ENCODE peak calls at places on chromosomes 6 and 20, in eight cellular contexts. P is H7, C is astrocyte, A is aorta, N is fibroblast of pulmonary artery, Z is epithelial cell of proximal tubule, E is fibroblast of the aortic adventitia, Q is colonic mucosa. H is an unnamed sample.

GRCh38 chr6:144580771-144581170 is 295.6 kb downstream of the UTRN start:
- DNase-seq in P (no peak), C (no peak), A (no peak), N (no peak), Z (no peak), E (no peak), Q (no peak), H (no peak)

GRCh38 chr6:113630738-113631535 is 226.2 kb upstream of the MARCKS start:
- DNase-seq in P (no peak), C (peak), A (peak), N (peak), Z (peak), E (peak), Q (no peak), H (no peak)

GRCh38 chr6:141359953-141360352 is 772.8 kb upstream of the GJE1 start:
- DNase-seq in P (no peak), C (peak), A (no peak), N (peak), Z (no peak), E (peak), Q (no peak), H (no peak)

GRCh38 chr20:63697868-63698545 is 1.6 kb downstream of the TNFRSF6B start:
- DNase-seq in P (peak), C (no peak), A (peak), N (no peak), Z (no peak), E (no peak), Q (no peak), H (peak)

GRCh38 chr20:20603339-20603990 is 109.0 kb downstream of the RALGAPA2 start:
- DNase-seq in P (no peak), C (no peak), A (no peak), N (no peak), Z (peak), E (no peak), Q (no peak), H (peak)

GRCh38 chr6:130282234-130282995 is 59.7 kb upstream of the SAMD3 start:
- DNase-seq in P (peak), C (peak), A (no peak), N (peak), Z (no peak), E (peak), Q (no peak), H (no peak)

GRCh38 chr6:73798592-73798991 is 102.6 kb downstream of the CD109 start:
- DNase-seq in P (peak), C (peak), A (peak), N (peak), Z (peak), E (peak), Q (peak), H (no peak)

GRCh38 chr6:96700931-96701330 is 136.3 kb downstream of the GPR63 start:
- DNase-seq in P (no peak), C (no peak), A (no peak), N (no peak), Z (no peak), E (no peak), Q (no peak), H (no peak)

GRCh38 chr6:159130846-159131245 is 38.4 kb upstream of the FNDC1 start:
- DNase-seq in P (no peak), C (no peak), A (no peak), N (no peak), Z (no peak), E (no peak), Q (no peak), H (no peak)

DNA sequence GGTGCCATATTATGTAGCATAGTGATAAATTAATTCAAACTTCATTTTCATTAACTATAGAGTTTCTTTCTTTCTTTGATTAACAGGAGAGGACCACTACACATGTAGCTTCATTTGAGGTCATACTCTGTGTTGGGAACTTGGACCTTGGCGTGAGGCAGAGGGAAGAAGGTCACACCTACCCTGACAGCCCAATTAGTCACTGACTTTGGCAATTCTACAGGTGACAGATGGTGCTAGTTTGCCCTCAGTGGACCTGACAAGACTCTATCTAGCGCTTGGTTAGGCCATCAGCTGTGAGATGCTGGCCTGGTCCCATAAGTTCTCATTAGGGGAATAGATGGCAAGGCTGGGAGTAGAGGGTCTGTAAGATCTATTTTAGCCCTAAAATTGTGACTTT is 14.2 kb downstream of the SLX4IP start:
- DNase-seq in P (no peak), C (no peak), A (no peak), N (no peak), Z (no peak), E (no peak), Q (no peak), H (no peak)
- H3K4me3 ChIP-seq in P (no peak), C (no peak), A (no peak), N (no peak), Z (no peak), E (no peak), Q (no peak), H (no peak)

GRCh38 chr6:7153807-7154206 is 46.0 kb downstream of the RREB1 start:
- DNase-seq in P (no peak), C (no peak), A (no peak), N (no peak), Z (no peak), E (no peak), Q (no peak), H (no peak)
- H3K4me3 ChIP-seq in P (no peak), C (no peak), A (no peak), N (no peak), Z (no peak), E (no peak), Q (no peak), H (no peak)

DNA sequence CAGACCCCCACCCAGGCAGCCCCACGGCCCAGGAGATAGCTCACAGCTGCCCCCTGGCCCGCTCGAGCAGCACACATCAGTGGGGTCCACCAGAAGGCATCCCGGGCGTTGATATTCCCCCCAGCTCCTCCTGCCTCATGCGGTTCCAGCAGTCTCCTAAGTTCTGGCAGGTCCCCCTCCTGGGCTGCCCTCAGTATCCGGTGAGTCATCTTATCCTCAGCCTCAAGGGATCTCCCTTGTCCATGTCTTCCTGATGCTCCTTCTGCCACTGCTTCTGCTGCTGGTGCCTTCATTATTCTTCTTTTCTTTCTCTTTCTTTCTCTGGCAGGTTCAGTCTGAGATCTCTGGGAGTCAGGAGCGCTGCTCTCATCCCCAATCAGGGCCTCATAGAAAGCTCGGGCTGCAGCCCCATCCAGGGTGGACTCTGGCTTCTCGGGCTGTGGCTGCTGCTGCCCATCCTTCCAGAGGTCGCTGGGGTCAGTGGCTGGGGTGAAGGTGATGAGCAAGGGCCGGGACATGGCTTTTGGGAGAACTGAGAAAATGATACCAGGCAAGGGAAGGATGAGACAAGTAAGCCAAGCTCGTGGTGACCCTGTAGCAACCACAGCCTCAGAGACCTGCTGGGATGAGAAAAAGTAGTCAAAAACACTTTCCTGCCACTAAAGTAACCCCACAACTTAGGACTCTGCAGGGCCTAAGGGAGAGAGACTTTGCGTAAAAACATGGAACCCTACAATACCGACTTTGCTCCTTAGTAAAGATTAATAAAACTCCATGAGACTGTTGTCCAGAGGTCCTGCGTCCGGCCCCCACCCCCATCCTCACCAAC is 622 bp downstream of the GPANK1 start:
- DNase-seq in P (peak), C (peak), A (peak), N (peak), Z (no peak), E (peak), Q (no peak), H (no peak)
- H3K4me3 ChIP-seq in P (peak), C (peak), A (peak), N (peak), Z (peak), E (peak), Q (peak), H (peak)

DNA sequence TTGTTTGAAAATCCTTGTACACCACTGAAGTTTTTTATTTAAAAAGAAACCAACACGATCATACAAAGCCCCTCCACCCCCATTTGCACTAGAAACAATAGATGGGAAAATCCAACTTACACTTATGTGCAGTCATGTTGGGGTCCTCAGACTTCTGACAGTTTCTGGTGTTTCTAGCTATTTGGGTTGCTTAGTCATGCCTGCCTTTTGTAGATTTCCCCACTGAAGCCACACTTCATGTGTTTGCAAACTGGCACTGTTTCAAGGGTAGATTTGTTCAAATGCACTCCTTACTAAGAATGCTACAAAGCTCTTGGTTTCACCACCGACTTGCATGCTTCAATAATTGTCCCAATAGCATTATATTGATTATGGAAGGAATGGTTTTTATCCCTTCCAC is 1.5 kb downstream of the SH3BGRL2 start:
- DNase-seq in P (no peak), C (peak), A (no peak), N (no peak), Z (no peak), E (no peak), Q (no peak), H (no peak)
- H3K4me3 ChIP-seq in P (no peak), C (no peak), A (no peak), N (no peak), Z (no peak), E (no peak), Q (peak), H (no peak)

DNA sequence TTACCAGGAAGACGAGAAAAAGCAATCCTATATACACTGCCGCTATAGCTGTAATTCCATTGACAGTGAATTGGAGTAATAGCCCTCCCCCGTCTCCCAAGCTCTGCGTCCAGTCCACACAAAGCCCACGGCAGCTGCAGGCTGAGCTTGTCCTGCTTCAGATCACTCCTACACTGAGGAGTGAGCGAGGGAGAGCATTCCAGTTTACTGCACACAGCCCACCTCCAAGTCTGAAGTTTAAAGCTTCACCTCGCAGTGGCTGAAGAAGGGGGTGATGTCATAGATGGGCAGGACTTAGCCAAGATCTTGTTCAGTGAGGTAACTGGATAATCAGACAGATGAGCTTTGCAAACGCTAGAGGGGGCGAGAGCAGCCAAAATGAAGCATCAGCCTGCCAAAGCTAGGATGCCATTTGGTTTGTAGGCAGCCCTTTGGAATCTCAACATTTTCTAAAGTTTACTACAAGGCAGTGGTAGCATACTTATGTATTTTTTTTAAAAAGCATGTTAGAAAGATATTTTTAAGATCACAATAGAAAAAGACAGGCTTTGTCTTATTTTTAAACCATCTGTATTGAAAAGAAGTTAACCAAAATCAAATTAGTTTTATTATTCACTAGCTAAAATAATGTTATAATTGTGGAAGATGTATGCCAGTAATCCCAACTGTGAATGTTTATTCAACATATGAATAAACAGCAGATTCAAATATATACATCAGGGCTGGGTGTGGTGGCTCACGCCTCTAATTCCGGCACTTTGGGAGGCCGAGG is at the start of gene FLRT3:
- DNase-seq in P (peak), C (peak), A (peak), N (peak), Z (peak), E (peak), Q (peak), H (peak)
- H3K4me3 ChIP-seq in P (peak), C (peak), A (peak), N (peak), Z (peak), E (peak), Q (peak), H (peak)